ENCODE peak calls at places on chromosomes 11 and 22, in four cellular contexts. V is pancreas, L is ovary, U is transverse colon. B is an unnamed sample.

GRCh38 chr11:75240381-75241035 is at the start of gene TPBGL:
- DNase-seq in U (no peak), V (no peak), L (peak), B (no peak)

GRCh38 chr11:133841279-133842043 is 3.9 kb downstream of the SPATA19 start:
- DNase-seq in L (no peak), U (no peak), V (no peak), B (peak)

GRCh38 chr11:11384829-11385228 is 31.8 kb upstream of the CSNK2A3 start:
- DNase-seq in L (no peak), U (no peak), V (no peak), B (no peak)

GRCh38 chr11:45024357-45024756 is 73.7 kb upstream of the TP53I11 start:
- DNase-seq in V (no peak), U (no peak), L (no peak), B (no peak)

GRCh38 chr11:121460941-121461514 is 8.3 kb upstream of the SORL1-AS1 start:
- DNase-seq in L (no peak), V (no peak), U (no peak), B (no peak)

GRCh38 chr11:80529722-80530121 is 1088.9 kb upstream of the TENM4 start:
- DNase-seq in V (no peak), U (no peak), L (no peak), B (no peak)

GRCh38 chr11:75437966-75438659 is 5.1 kb upstream of the KLHL35 start:
- DNase-seq in L (no peak), U (no peak), V (no peak), B (no peak)

GRCh38 chr11:64384039-64384737 is 25.2 kb downstream of the RPS6KA4 start:
- DNase-seq in U (no peak), V (peak), L (no peak), B (no peak)

GRCh38 chr11:122267602-122268001 is 151.6 kb upstream of the BLID start:
- DNase-seq in V (no peak), L (no peak), U (no peak), B (no peak)

GRCh38 chr22:46512683-46513082 is 24.7 kb downstream of the CELSR1 start:
- DNase-seq in U (no peak), L (no peak), V (no peak), B (no peak)
- TF ChIP-seq CTCF in U (no peak), L (no peak), V (no peak), B (no peak)

GRCh38 chr11:96144553-96144952 is 198.4 kb downstream of the MAML2 start:
- DNase-seq in L (no peak), V (no peak), U (no peak), B (no peak)
- H3K27ac ChIP-seq in L (no peak), V (no peak), U (no peak), B (no peak)

GRCh38 chr11:14454861-14455632 is 44.6 kb downstream of the COPB1 start:
- DNase-seq in U (no peak), L (no peak), V (no peak), B (no peak)
- TF ChIP-seq CTCF in U (peak), L (no peak), V (peak), B (peak)

DNA sequence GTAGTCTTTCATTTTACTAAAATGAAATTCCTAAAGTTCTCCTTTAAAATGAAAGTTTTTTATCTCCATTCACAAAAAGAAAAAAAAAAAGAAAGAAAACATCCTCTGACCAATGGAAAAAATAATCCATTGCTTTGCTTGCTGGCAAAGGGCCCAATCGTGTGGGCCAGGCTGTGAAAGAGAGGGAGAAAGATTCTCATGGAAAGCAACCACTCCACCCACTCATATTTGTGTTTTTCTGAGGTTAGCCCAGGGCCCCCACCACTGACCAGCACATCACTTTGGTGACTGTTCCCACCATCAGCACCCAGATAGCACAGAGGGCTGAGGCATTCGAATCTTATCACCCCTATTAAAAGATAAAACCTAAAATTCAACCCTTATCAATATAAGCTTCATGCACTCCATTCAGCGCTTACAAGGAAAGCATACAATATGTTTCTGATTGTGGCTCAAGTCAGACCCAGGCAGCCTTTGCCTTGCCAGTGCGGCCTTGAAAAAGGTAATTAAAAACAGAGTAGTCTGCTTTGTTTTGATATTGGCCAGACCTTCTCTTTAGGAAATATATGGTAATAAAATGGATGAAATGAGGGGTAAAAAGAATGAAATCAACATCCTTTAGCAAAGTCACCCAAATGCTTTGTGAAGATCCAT is 192.8 kb downstream of the ETS1 start:
- DNase-seq in L (peak), U (no peak), V (no peak), B (no peak)
- H3K27ac ChIP-seq in L (no peak), U (no peak), V (no peak), B (no peak)

DNA sequence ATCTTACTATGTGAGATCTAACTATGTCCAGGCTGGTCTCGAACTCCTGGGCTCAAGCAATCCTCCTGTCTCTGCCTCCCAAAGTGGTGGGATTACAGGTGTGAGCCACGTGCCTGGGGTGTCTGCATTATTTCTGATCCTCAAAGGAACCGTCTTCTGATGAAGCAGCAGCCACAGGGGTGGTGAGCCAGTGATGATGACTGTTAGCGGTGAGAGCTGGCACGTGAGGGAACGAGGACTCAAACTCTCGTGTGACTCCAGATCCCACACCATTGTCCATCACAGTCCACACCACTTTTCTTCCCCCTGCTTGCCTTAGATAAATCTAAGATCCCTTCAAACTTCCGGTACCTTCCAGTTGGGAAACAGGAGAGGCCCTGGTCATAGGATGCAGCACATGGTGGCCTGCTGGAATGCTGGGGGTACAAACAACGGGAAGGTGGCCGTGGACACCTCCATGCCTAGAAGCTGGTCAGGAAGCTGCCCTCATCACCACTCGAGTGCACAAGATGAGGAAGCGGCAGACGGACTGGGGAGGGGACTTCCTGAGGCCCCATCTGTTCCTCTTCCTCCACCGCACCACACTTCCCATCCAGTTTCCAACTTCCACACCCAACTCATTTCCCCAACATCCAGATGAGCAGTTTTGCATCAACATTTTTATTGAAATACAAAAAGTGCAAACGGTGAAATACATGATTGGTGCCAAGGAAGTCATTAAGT is 23.8 kb downstream of the ARHGAP1 start:
- DNase-seq in V (no peak), L (no peak), U (no peak), B (no peak)
- TF ChIP-seq CTCF in V (no peak), L (no peak), U (no peak), B (no peak)

DNA sequence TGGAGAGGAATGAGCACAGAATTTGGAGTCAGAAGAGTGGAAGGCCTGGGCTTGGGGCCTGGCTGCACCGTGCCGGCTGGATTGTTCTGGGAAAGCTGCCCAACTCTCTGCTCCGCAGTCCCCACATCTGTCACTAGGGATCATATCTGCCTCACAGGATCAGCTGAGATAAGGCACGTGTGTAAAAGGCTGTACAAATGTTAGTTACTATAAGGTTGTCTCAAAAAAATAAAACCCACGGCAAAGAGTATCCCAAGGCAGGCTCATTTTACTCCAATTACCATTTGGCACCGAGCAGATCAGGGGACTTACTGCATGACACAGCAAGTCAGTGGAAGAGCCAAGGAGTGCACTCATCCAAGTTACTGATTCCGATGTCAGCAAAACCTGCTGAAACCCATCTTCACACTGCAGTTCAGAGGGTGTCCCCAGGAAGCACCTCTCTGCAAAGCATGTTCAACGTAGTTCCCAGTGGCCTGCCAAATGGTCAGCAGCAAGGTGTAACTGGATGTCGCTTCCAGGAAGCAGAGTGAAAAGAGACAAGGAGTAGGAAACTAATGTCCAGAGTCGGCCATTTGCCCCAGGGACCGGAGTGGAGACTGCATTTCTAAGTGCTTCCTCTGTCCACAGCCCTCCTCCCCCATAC is 18.1 kb upstream of the MRTFA start:
- DNase-seq in L (no peak), V (peak), U (peak), B (no peak)
- H3K27ac ChIP-seq in L (peak), V (no peak), U (peak), B (peak)